ENCODE peak calls at places on chromosomes 3 and 15, in six cellular contexts. S, E, O, P, H and T are unnamed samples.

GRCh38 chr3:106485202-106485601 is 616.4 kb upstream of the CBLB start:
- DNase-seq in O (no peak), S (no peak), H (peak), E (no peak), P (no peak), T (no peak)

GRCh38 chr3:131733086-131733841 is 230.5 kb upstream of the MRPL3 start:
- DNase-seq in E (no peak), H (no peak), S (no peak), P (no peak), O (no peak), T (no peak)

GRCh38 chr3:100401674-100402036 is 316 bp downstream of the LNP1 start:
- DNase-seq in H (peak), S (peak), O (no peak), P (no peak), E (no peak), T (no peak)

GRCh38 chr3:99620077-99620476 is 18.3 kb upstream of the COL8A1 start:
- DNase-seq in E (no peak), O (no peak), H (no peak), P (no peak), S (no peak), T (no peak)

GRCh38 chr15:99682455-99682854 is 50.8 kb downstream of the LYSMD4 start:
- DNase-seq in O (no peak), E (peak), P (no peak), H (peak), S (no peak), T (no peak)

GRCh38 chr3:113948015-113948917 is 453 bp downstream of the ZDHHC23 start:
- DNase-seq in E (no peak), O (no peak), P (peak), H (no peak), S (peak), T (no peak)

GRCh38 chr15:57827021-57827420 is 120.5 kb downstream of the POLR2M start:
- DNase-seq in H (no peak), E (no peak), S (no peak), P (no peak), O (no peak), T (peak)

GRCh38 chr15:98067339-98067738 is 106.8 kb downstream of the ARRDC4 start:
- DNase-seq in E (peak), O (no peak), H (no peak), P (no peak), S (no peak), T (no peak)

GRCh38 chr3:177800565-177800964 is 603.3 kb upstream of the TBL1XR1 start:
- DNase-seq in S (no peak), P (no peak), E (no peak), H (peak), O (no peak), T (no peak)

GRCh38 chr3:72549819-72550581 is 298.2 kb downstream of the SHQ1 start:
- DNase-seq in O (no peak), S (no peak), P (no peak), H (no peak), E (no peak), T (no peak)

GRCh38 chr15:71091601-71092000 is 23.7 kb upstream of the THSD4 start:
- DNase-seq in P (no peak), S (no peak), H (peak), E (no peak), O (no peak), T (no peak)

GRCh38 chr3:169026543-169027181 is 636.9 kb downstream of the MECOM start:
- DNase-seq in E (peak), S (no peak), H (peak), O (peak), P (no peak), T (no peak)

GRCh38 chr3:185153170-185153733 is 392 bp upstream of the C3orf70 start:
- DNase-seq in P (peak), H (no peak), O (no peak), E (no peak), S (peak), T (no peak)

GRCh38 chr3:127042634-127043033 is 59.7 kb downstream of the PLXNA1 start:
- DNase-seq in P (no peak), E (no peak), H (no peak), O (no peak), S (no peak), T (no peak)

GRCh38 chr3:190338717-190339116 is 16.5 kb upstream of the CLDN1 start:
- DNase-seq in P (no peak), O (no peak), H (peak), E (no peak), S (no peak), T (no peak)

GRCh38 chr3:8964436-8965370 is 1.4 kb upstream of the RAD18 start:
- DNase-seq in P (no peak), H (peak), E (peak), S (no peak), O (no peak), T (no peak)

GRCh38 chr15:85649372-85649771 is 145.4 kb downstream of the KLHL25 start:
- DNase-seq in S (no peak), O (peak), H (peak), E (no peak), P (no peak), T (no peak)

GRCh38 chr3:111547645-111548044 is 5.6 kb downstream of the CD96 start:
- DNase-seq in O (no peak), S (no peak), P (no peak), E (no peak), H (no peak), T (peak)

GRCh38 chr15:31434418-31435255 is 108.0 kb downstream of the KLF13 start:
- DNase-seq in H (peak), E (peak), S (no peak), P (no peak), O (no peak), T (peak)

GRCh38 chr3:197555281-197556261 is at the start of gene BDH1:
- DNase-seq in O (no peak), P (peak), E (no peak), H (no peak), S (peak), T (no peak)

GRCh38 chr15:81968691-81969090 is 77.1 kb downstream of the MEX3B start:
- DNase-seq in P (no peak), S (no peak), E (no peak), O (no peak), H (no peak), T (no peak)

GRCh38 chr15:38069506-38069905 is 135.1 kb downstream of the TMCO5A start:
- DNase-seq in H (peak), P (no peak), E (peak), O (no peak), S (no peak), T (no peak)

GRCh38 chr3:31610700-31611275 is 78.1 kb downstream of the STT3B start:
- DNase-seq in P (peak), E (peak), S (peak), O (no peak), H (peak), T (no peak)

GRCh38 chr3:54827056-54827687 is 100.7 kb downstream of the LRTM1 start:
- DNase-seq in E (no peak), P (no peak), O (no peak), S (no peak), H (no peak), T (no peak)

GRCh38 chr3:113721638-113722037 is 24.4 kb downstream of the NAA50 start:
- DNase-seq in O (no peak), S (no peak), H (no peak), P (no peak), E (no peak), T (no peak)

GRCh38 chr15:32671339-32672325 is 30.1 kb downstream of the SCG5 start:
- DNase-seq in P (no peak), O (no peak), H (no peak), E (no peak), S (no peak), T (no peak)

GRCh38 chr3:1275495-1275894 is 182.7 kb downstream of the CNTN6 start:
- DNase-seq in H (peak), E (no peak), S (no peak), P (no peak), O (no peak), T (no peak)

GRCh38 chr3:50161320-50161719 is 6.2 kb downstream of the SEMA3F start:
- DNase-seq in H (no peak), P (no peak), E (no peak), O (no peak), S (no peak), T (no peak)

GRCh38 chr3:94064243-94064642 is 1.4 kb downstream of the NSUN3 start:
- DNase-seq in O (no peak), P (no peak), E (no peak), H (peak), S (no peak), T (no peak)

GRCh38 chr3:18743761-18744160 is 318.6 kb upstream of the SATB1 start:
- DNase-seq in O (no peak), H (no peak), P (no peak), S (no peak), E (no peak), T (no peak)

GRCh38 chr15:70151441-70151840 is 53.7 kb upstream of the TLE3 start:
- DNase-seq in O (no peak), E (no peak), P (no peak), H (no peak), S (no peak), T (no peak)

GRCh38 chr15:70584838-70585706 is 178.3 kb downstream of the UACA start:
- DNase-seq in E (no peak), P (peak), H (no peak), O (peak), S (peak), T (no peak)

GRCh38 chr3:160986060-160986459 is 119.1 kb downstream of the B3GALNT1 start:
- DNase-seq in E (no peak), H (peak), S (no peak), P (no peak), O (no peak), T (no peak)